ENCODE peak calls at places on chromosomes 11 and 22, in eight cellular contexts. One of them, this sample, is unnamed.

GRCh38 chr11:34050967-34051348 is 573 bp upstream of the CAPRIN1 start:
- DNase-seq in cardiac fibroblast: peak
- DNase-seq in esophagus squamous epithelium: no peak
- DNase-seq in astrocyte of the spinal cord: no peak
- DNase-seq in mammary epithelial cell: peak
- DNase-seq in HFFc6: peak
- DNase-seq in spleen: no peak
- DNase-seq in LNCaP clone FGC: no peak
- DNase-seq in this sample: no peak

GRCh38 chr22:38655532-38656255 is 498 bp downstream of the FAM227A start:
- DNase-seq in HFFc6: no peak
- DNase-seq in esophagus squamous epithelium: no peak
- DNase-seq in astrocyte of the spinal cord: peak
- DNase-seq in mammary epithelial cell: no peak
- DNase-seq in LNCaP clone FGC: no peak
- DNase-seq in cardiac fibroblast: peak
- DNase-seq in spleen: no peak
- DNase-seq in this sample: no peak

GRCh38 chr22:29635734-29636357 is 32.4 kb downstream of the NF2 start:
- DNase-seq in HFFc6: peak
- DNase-seq in cardiac fibroblast: peak
- DNase-seq in LNCaP clone FGC: peak
- DNase-seq in esophagus squamous epithelium: no peak
- DNase-seq in mammary epithelial cell: peak
- DNase-seq in spleen: no peak
- DNase-seq in astrocyte of the spinal cord: peak
- DNase-seq in this sample: peak

GRCh38 chr11:95793111-95793510 is 2.8 kb downstream of the CEP57 start:
- DNase-seq in HFFc6: no peak
- DNase-seq in mammary epithelial cell: no peak
- DNase-seq in astrocyte of the spinal cord: no peak
- DNase-seq in LNCaP clone FGC: no peak
- DNase-seq in cardiac fibroblast: peak
- DNase-seq in spleen: no peak
- DNase-seq in esophagus squamous epithelium: no peak
- DNase-seq in this sample: no peak

GRCh38 chr11:133793271-133793848 is 52.0 kb downstream of the SPATA19 start:
- DNase-seq in LNCaP clone FGC: no peak
- DNase-seq in astrocyte of the spinal cord: no peak
- DNase-seq in HFFc6: no peak
- DNase-seq in mammary epithelial cell: no peak
- DNase-seq in spleen: no peak
- DNase-seq in esophagus squamous epithelium: no peak
- DNase-seq in cardiac fibroblast: no peak
- DNase-seq in this sample: no peak

GRCh38 chr22:44143117-44143495 is 37.6 kb upstream of the PARVG start:
- DNase-seq in esophagus squamous epithelium: no peak
- DNase-seq in LNCaP clone FGC: no peak
- DNase-seq in cardiac fibroblast: no peak
- DNase-seq in mammary epithelial cell: no peak
- DNase-seq in HFFc6: no peak
- DNase-seq in astrocyte of the spinal cord: no peak
- DNase-seq in spleen: no peak
- DNase-seq in this sample: no peak

GRCh38 chr22:45304971-45305370 is 4.8 kb upstream of the FAM118A start:
- DNase-seq in mammary epithelial cell: peak
- DNase-seq in astrocyte of the spinal cord: no peak
- DNase-seq in HFFc6: no peak
- DNase-seq in LNCaP clone FGC: no peak
- DNase-seq in spleen: no peak
- DNase-seq in esophagus squamous epithelium: no peak
- DNase-seq in cardiac fibroblast: no peak
- DNase-seq in this sample: no peak

GRCh38 chr22:22893891-22894739 is 6.5 kb downstream of the IGLL5 start:
- DNase-seq in LNCaP clone FGC: no peak
- DNase-seq in esophagus squamous epithelium: no peak
- DNase-seq in HFFc6: no peak
- DNase-seq in astrocyte of the spinal cord: no peak
- DNase-seq in mammary epithelial cell: no peak
- DNase-seq in spleen: peak
- DNase-seq in cardiac fibroblast: no peak
- DNase-seq in this sample: no peak

GRCh38 chr22:32106930-32107329 is 52.2 kb downstream of the C22orf42 start:
- DNase-seq in astrocyte of the spinal cord: peak
- DNase-seq in HFFc6: no peak
- DNase-seq in mammary epithelial cell: peak
- DNase-seq in spleen: no peak
- DNase-seq in LNCaP clone FGC: no peak
- DNase-seq in cardiac fibroblast: peak
- DNase-seq in esophagus squamous epithelium: no peak
- DNase-seq in this sample: peak

GRCh38 chr11:104337273-104337672 is 173.3 kb upstream of the PDGFD start:
- DNase-seq in LNCaP clone FGC: no peak
- DNase-seq in esophagus squamous epithelium: no peak
- DNase-seq in cardiac fibroblast: peak
- DNase-seq in HFFc6: no peak
- DNase-seq in mammary epithelial cell: peak
- DNase-seq in astrocyte of the spinal cord: no peak
- DNase-seq in spleen: no peak
- DNase-seq in this sample: no peak

GRCh38 chr22:29041408-29041807 is 20.2 kb downstream of the C22orf31 start:
- DNase-seq in LNCaP clone FGC: no peak
- DNase-seq in HFFc6: peak
- DNase-seq in spleen: no peak
- DNase-seq in esophagus squamous epithelium: no peak
- DNase-seq in mammary epithelial cell: peak
- DNase-seq in astrocyte of the spinal cord: peak
- DNase-seq in cardiac fibroblast: peak
- DNase-seq in this sample: no peak

DNA sequence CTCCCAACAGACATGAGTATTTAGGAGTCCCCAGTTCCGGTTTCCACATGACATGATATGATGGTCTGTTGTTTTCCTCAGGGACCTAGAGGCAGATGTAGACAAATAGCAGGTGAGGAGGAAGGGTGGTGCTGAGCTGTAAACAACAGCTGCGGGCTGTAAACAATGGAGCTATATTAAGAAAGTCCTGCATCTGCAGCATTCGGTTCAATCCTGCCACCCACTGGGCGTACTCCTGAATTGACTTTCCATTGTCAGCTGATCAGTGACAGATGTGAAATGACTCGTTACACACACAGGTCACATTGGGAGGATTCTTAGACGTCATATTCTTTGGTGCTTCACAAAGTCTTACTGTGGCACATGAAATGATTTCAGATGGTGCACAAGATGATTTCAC is 26.8 kb upstream of the RAG1 start:
- DNase-seq in spleen: no peak
- DNase-seq in esophagus squamous epithelium: no peak
- DNase-seq in HFFc6: peak
- DNase-seq in cardiac fibroblast: peak
- DNase-seq in astrocyte of the spinal cord: peak
- DNase-seq in mammary epithelial cell: peak
- DNase-seq in LNCaP clone FGC: peak
- DNase-seq in this sample: peak
- TF ChIP-seq CTCF in spleen: peak
- TF ChIP-seq CTCF in esophagus squamous epithelium: no peak
- TF ChIP-seq CTCF in HFFc6: peak
- TF ChIP-seq CTCF in cardiac fibroblast: peak
- TF ChIP-seq CTCF in astrocyte of the spinal cord: peak
- TF ChIP-seq CTCF in mammary epithelial cell: peak
- TF ChIP-seq CTCF in LNCaP clone FGC: peak
- TF ChIP-seq CTCF in this sample: peak

GRCh38 chr11:119371778-119372182 is 9.7 kb downstream of the USP2 start:
- DNase-seq in LNCaP clone FGC: no peak
- DNase-seq in spleen: no peak
- DNase-seq in HFFc6: no peak
- DNase-seq in esophagus squamous epithelium: no peak
- DNase-seq in astrocyte of the spinal cord: no peak
- DNase-seq in mammary epithelial cell: no peak
- DNase-seq in cardiac fibroblast: no peak
- DNase-seq in this sample: peak
- TF ChIP-seq CTCF in LNCaP clone FGC: peak
- TF ChIP-seq CTCF in spleen: no peak
- TF ChIP-seq CTCF in HFFc6: peak
- TF ChIP-seq CTCF in esophagus squamous epithelium: no peak
- TF ChIP-seq CTCF in astrocyte of the spinal cord: no peak
- TF ChIP-seq CTCF in mammary epithelial cell: peak
- TF ChIP-seq CTCF in cardiac fibroblast: no peak
- TF ChIP-seq CTCF in this sample: peak

GRCh38 chr22:39942433-39943213 is 17.6 kb upstream of the TMA7B start:
- DNase-seq in cardiac fibroblast: no peak
- DNase-seq in mammary epithelial cell: no peak
- DNase-seq in astrocyte of the spinal cord: no peak
- DNase-seq in spleen: no peak
- DNase-seq in esophagus squamous epithelium: no peak
- DNase-seq in HFFc6: no peak
- DNase-seq in LNCaP clone FGC: no peak
- DNase-seq in this sample: no peak

GRCh38 chr22:39940757-39941305 is 19.4 kb upstream of the TMA7B start:
- DNase-seq in mammary epithelial cell: no peak
- DNase-seq in spleen: no peak
- DNase-seq in astrocyte of the spinal cord: no peak
- DNase-seq in cardiac fibroblast: no peak
- DNase-seq in esophagus squamous epithelium: no peak
- DNase-seq in HFFc6: no peak
- DNase-seq in LNCaP clone FGC: no peak
- DNase-seq in this sample: no peak

GRCh38 chr22:39941661-39942060 is 18.5 kb upstream of the TMA7B start:
- DNase-seq in spleen: no peak
- DNase-seq in HFFc6: no peak
- DNase-seq in mammary epithelial cell: no peak
- DNase-seq in LNCaP clone FGC: no peak
- DNase-seq in cardiac fibroblast: no peak
- DNase-seq in astrocyte of the spinal cord: no peak
- DNase-seq in esophagus squamous epithelium: no peak
- DNase-seq in this sample: no peak

GRCh38 chr22:39943941-39944624 is 16.1 kb upstream of the TMA7B start:
- DNase-seq in mammary epithelial cell: no peak
- DNase-seq in LNCaP clone FGC: no peak
- DNase-seq in astrocyte of the spinal cord: no peak
- DNase-seq in esophagus squamous epithelium: no peak
- DNase-seq in spleen: no peak
- DNase-seq in HFFc6: no peak
- DNase-seq in cardiac fibroblast: no peak
- DNase-seq in this sample: no peak

DNA sequence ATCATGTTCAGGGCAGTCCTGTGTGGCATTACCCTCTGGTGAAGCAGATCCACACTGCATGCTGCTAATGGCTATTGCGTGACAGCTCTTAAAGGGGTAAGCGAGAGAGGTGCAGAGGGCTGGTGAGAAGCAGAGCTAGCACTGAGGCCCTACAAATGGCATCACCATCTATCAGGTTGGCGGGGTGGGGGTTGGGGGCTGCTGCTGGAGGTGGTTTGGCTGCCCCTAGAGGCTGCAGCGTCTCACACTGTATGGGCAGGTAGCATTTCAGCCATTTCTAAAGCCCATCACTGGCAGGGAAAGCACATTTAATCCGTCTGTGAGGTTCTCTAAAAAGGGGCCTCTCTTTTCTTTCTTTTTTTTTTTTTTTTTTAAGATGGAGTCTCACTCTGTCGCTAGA is 16.8 kb upstream of the TMA7B start:
- DNase-seq in LNCaP clone FGC: no peak
- DNase-seq in esophagus squamous epithelium: no peak
- DNase-seq in cardiac fibroblast: no peak
- DNase-seq in HFFc6: no peak
- DNase-seq in spleen: no peak
- DNase-seq in astrocyte of the spinal cord: no peak
- DNase-seq in mammary epithelial cell: no peak
- DNase-seq in this sample: no peak
- TF ChIP-seq CTCF in LNCaP clone FGC: no peak
- TF ChIP-seq CTCF in esophagus squamous epithelium: no peak
- TF ChIP-seq CTCF in cardiac fibroblast: no peak
- TF ChIP-seq CTCF in HFFc6: peak
- TF ChIP-seq CTCF in spleen: no peak
- TF ChIP-seq CTCF in astrocyte of the spinal cord: no peak
- TF ChIP-seq CTCF in mammary epithelial cell: no peak
- TF ChIP-seq CTCF in this sample: no peak

GRCh38 chr11:61258546-61258945 is 17.6 kb downstream of the PGA5 start:
- DNase-seq in astrocyte of the spinal cord: no peak
- DNase-seq in mammary epithelial cell: no peak
- DNase-seq in HFFc6: no peak
- DNase-seq in esophagus squamous epithelium: no peak
- DNase-seq in cardiac fibroblast: no peak
- DNase-seq in spleen: no peak
- DNase-seq in LNCaP clone FGC: no peak
- DNase-seq in this sample: no peak

GRCh38 chr11:61259363-61259762 is 18.4 kb downstream of the PGA5 start:
- DNase-seq in LNCaP clone FGC: no peak
- DNase-seq in esophagus squamous epithelium: no peak
- DNase-seq in mammary epithelial cell: no peak
- DNase-seq in cardiac fibroblast: no peak
- DNase-seq in HFFc6: no peak
- DNase-seq in spleen: no peak
- DNase-seq in astrocyte of the spinal cord: no peak
- DNase-seq in this sample: no peak

GRCh38 chr11:61256710-61257482 is 15.9 kb downstream of the PGA5 start:
- DNase-seq in esophagus squamous epithelium: no peak
- DNase-seq in spleen: no peak
- DNase-seq in mammary epithelial cell: no peak
- DNase-seq in LNCaP clone FGC: no peak
- DNase-seq in HFFc6: no peak
- DNase-seq in astrocyte of the spinal cord: no peak
- DNase-seq in cardiac fibroblast: no peak
- DNase-seq in this sample: no peak

GRCh38 chr11:61254403-61255025 is 13.5 kb downstream of the PGA5 start:
- DNase-seq in HFFc6: peak
- DNase-seq in cardiac fibroblast: peak
- DNase-seq in astrocyte of the spinal cord: peak
- DNase-seq in esophagus squamous epithelium: no peak
- DNase-seq in spleen: peak
- DNase-seq in LNCaP clone FGC: peak
- DNase-seq in mammary epithelial cell: peak
- DNase-seq in this sample: peak
- TF ChIP-seq CTCF in HFFc6: peak
- TF ChIP-seq CTCF in cardiac fibroblast: peak
- TF ChIP-seq CTCF in astrocyte of the spinal cord: peak
- TF ChIP-seq CTCF in esophagus squamous epithelium: peak
- TF ChIP-seq CTCF in spleen: peak
- TF ChIP-seq CTCF in LNCaP clone FGC: peak
- TF ChIP-seq CTCF in mammary epithelial cell: peak
- TF ChIP-seq CTCF in this sample: peak

DNA sequence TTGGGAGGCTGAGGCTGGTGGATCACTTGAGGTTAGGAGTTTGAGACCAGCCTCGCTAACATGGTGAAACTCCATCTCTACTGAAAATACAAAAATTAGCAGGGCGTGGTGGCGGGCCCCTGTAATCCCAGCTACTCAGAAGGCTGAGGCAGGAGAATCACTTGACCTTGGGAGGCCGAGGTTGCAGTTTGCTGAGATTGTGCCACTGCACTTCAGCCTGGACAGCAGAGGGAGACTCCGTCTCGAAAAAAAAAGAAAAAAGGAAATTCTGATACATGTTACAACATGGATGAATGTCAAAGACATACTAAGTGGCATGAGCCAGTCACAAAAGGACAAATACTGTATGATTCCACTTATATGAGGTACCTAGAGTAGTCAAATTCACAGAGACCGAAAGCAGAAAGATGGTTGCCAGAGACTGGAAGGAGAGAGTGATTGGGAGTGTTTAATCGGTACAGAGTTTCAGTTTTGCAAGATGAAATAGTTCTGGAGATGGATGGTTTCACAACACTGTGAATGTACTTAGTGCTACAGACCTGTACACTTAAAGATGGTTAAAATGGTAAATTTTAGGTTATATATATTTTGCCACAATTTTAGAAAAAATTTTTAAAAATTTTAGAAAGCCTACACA is 92.3 kb downstream of the BLID start:
- DNase-seq in spleen: no peak
- DNase-seq in mammary epithelial cell: no peak
- DNase-seq in LNCaP clone FGC: no peak
- DNase-seq in astrocyte of the spinal cord: no peak
- DNase-seq in cardiac fibroblast: peak
- DNase-seq in esophagus squamous epithelium: no peak
- DNase-seq in HFFc6: no peak
- DNase-seq in this sample: no peak
- TF ChIP-seq CTCF in spleen: no peak
- TF ChIP-seq CTCF in mammary epithelial cell: no peak
- TF ChIP-seq CTCF in LNCaP clone FGC: no peak
- TF ChIP-seq CTCF in astrocyte of the spinal cord: peak
- TF ChIP-seq CTCF in cardiac fibroblast: peak
- TF ChIP-seq CTCF in esophagus squamous epithelium: no peak
- TF ChIP-seq CTCF in HFFc6: peak
- TF ChIP-seq CTCF in this sample: no peak